ENCODE peak calls at places on chromosomes 4 and X, in five cellular contexts. One of them, this sample, is unnamed.
A peak's percentile ranks its signal among the peaks of the same experiment; 100 is the strongest.

GRCh38 chr4:145320269-145320668 is 139.9 kb upstream of the OTUD4 start:
- DNase-seq in tibial nerve: no peak
- DNase-seq in pons: no peak
- DNase-seq in stimulated activated naive B cell treated with anti-CD40 and anti-IgM and Interleukin-4, amounts not matched to agents 10 μg/mL and 1 μg/mL and 100 μg/mL, for 72 hours: no peak
- DNase-seq in fibroblast of lung: no peak
- DNase-seq in this sample: no peak

GRCh38 chrX:113384628-113385027 is 544.0 kb upstream of the AMOT start:
- DNase-seq in tibial nerve: no peak
- DNase-seq in fibroblast of lung: peak; percentile 52
- DNase-seq in pons: peak; percentile 10
- DNase-seq in stimulated activated naive B cell treated with anti-CD40 and anti-IgM and Interleukin-4, amounts not matched to agents 10 μg/mL and 1 μg/mL and 100 μg/mL, for 72 hours: no peak
- DNase-seq in this sample: peak; percentile 84

GRCh38 chr4:111283066-111283677 is 660.3 kb upstream of the PITX2 start:
- DNase-seq in stimulated activated naive B cell treated with anti-CD40 and anti-IgM and Interleukin-4, amounts not matched to agents 10 μg/mL and 1 μg/mL and 100 μg/mL, for 72 hours: no peak
- DNase-seq in tibial nerve: peak; percentile 20
- DNase-seq in pons: peak; percentile 21
- DNase-seq in fibroblast of lung: peak; percentile 53
- DNase-seq in this sample: no peak

GRCh38 chr4:7842384-7843279 is 97.0 kb downstream of the AFAP1 start:
- DNase-seq in pons: no peak
- DNase-seq in stimulated activated naive B cell treated with anti-CD40 and anti-IgM and Interleukin-4, amounts not matched to agents 10 μg/mL and 1 μg/mL and 100 μg/mL, for 72 hours: no peak
- DNase-seq in tibial nerve: no peak
- DNase-seq in fibroblast of lung: peak; percentile 99
- DNase-seq in this sample: peak; percentile 95

GRCh38 chrX:115038406-115038805 is 21.0 kb upstream of the IL13RA2 start:
- DNase-seq in stimulated activated naive B cell treated with anti-CD40 and anti-IgM and Interleukin-4, amounts not matched to agents 10 μg/mL and 1 μg/mL and 100 μg/mL, for 72 hours: no peak
- DNase-seq in pons: no peak
- DNase-seq in tibial nerve: no peak
- DNase-seq in fibroblast of lung: no peak
- DNase-seq in this sample: no peak

GRCh38 chr4:186255122-186255521 is 10.9 kb upstream of the F11 start:
- DNase-seq in tibial nerve: no peak
- DNase-seq in stimulated activated naive B cell treated with anti-CD40 and anti-IgM and Interleukin-4, amounts not matched to agents 10 μg/mL and 1 μg/mL and 100 μg/mL, for 72 hours: no peak
- DNase-seq in pons: no peak
- DNase-seq in fibroblast of lung: no peak
- DNase-seq in this sample: no peak

GRCh38 chr4:37977471-37978452 is 17.6 kb downstream of the PTTG2 start:
- DNase-seq in fibroblast of lung: peak; percentile 72
- DNase-seq in stimulated activated naive B cell treated with anti-CD40 and anti-IgM and Interleukin-4, amounts not matched to agents 10 μg/mL and 1 μg/mL and 100 μg/mL, for 72 hours: peak; percentile 68
- DNase-seq in tibial nerve: peak; percentile 28
- DNase-seq in pons: peak; percentile 69
- DNase-seq in this sample: peak; percentile 57

GRCh38 chrX:17375631-17376380 is 806 bp downstream of the NHS start:
- DNase-seq in pons: no peak
- DNase-seq in stimulated activated naive B cell treated with anti-CD40 and anti-IgM and Interleukin-4, amounts not matched to agents 10 μg/mL and 1 μg/mL and 100 μg/mL, for 72 hours: no peak
- DNase-seq in tibial nerve: peak; percentile 13
- DNase-seq in fibroblast of lung: peak; percentile 31
- DNase-seq in this sample: peak; percentile 26

GRCh38 chrX:105461013-105461412 is 240.5 kb upstream of the TEX13A start:
- DNase-seq in pons: no peak
- DNase-seq in stimulated activated naive B cell treated with anti-CD40 and anti-IgM and Interleukin-4, amounts not matched to agents 10 μg/mL and 1 μg/mL and 100 μg/mL, for 72 hours: no peak
- DNase-seq in fibroblast of lung: peak; percentile 24
- DNase-seq in tibial nerve: no peak
- DNase-seq in this sample: peak; percentile 46

GRCh38 chr4:121256887-121257426 is 92.8 kb upstream of the TNIP3 start:
- DNase-seq in stimulated activated naive B cell treated with anti-CD40 and anti-IgM and Interleukin-4, amounts not matched to agents 10 μg/mL and 1 μg/mL and 100 μg/mL, for 72 hours: no peak
- DNase-seq in pons: no peak
- DNase-seq in tibial nerve: no peak
- DNase-seq in fibroblast of lung: no peak
- DNase-seq in this sample: no peak

GRCh38 chr4:25533237-25533636 is 122.4 kb upstream of the SLC34A2 start:
- DNase-seq in fibroblast of lung: no peak
- DNase-seq in tibial nerve: no peak
- DNase-seq in pons: no peak
- DNase-seq in stimulated activated naive B cell treated with anti-CD40 and anti-IgM and Interleukin-4, amounts not matched to agents 10 μg/mL and 1 μg/mL and 100 μg/mL, for 72 hours: no peak
- DNase-seq in this sample: no peak

GRCh38 chrX:14948701-14949100 is 75.5 kb downstream of the MOSPD2 start:
- DNase-seq in tibial nerve: no peak
- DNase-seq in fibroblast of lung: no peak
- DNase-seq in stimulated activated naive B cell treated with anti-CD40 and anti-IgM and Interleukin-4, amounts not matched to agents 10 μg/mL and 1 μg/mL and 100 μg/mL, for 72 hours: no peak
- DNase-seq in pons: no peak
- DNase-seq in this sample: no peak

GRCh38 chr4:150261571-150261970 is 183.3 kb downstream of the DCLK2 start:
- DNase-seq in pons: no peak
- DNase-seq in fibroblast of lung: no peak
- DNase-seq in stimulated activated naive B cell treated with anti-CD40 and anti-IgM and Interleukin-4, amounts not matched to agents 10 μg/mL and 1 μg/mL and 100 μg/mL, for 72 hours: no peak
- DNase-seq in tibial nerve: no peak
- DNase-seq in this sample: no peak

GRCh38 chr4:56791316-56791715 is 30.2 kb downstream of the SPINK2 start:
- DNase-seq in pons: no peak
- DNase-seq in stimulated activated naive B cell treated with anti-CD40 and anti-IgM and Interleukin-4, amounts not matched to agents 10 μg/mL and 1 μg/mL and 100 μg/mL, for 72 hours: no peak
- DNase-seq in tibial nerve: no peak
- DNase-seq in fibroblast of lung: no peak
- DNase-seq in this sample: no peak

GRCh38 chr4:87975466-87975865 is at the start of gene SPP1:
- DNase-seq in pons: peak; percentile 95
- DNase-seq in tibial nerve: no peak
- DNase-seq in fibroblast of lung: no peak
- DNase-seq in stimulated activated naive B cell treated with anti-CD40 and anti-IgM and Interleukin-4, amounts not matched to agents 10 μg/mL and 1 μg/mL and 100 μg/mL, for 72 hours: no peak
- DNase-seq in this sample: no peak

GRCh38 chr4:8537041-8537461 is 43.1 kb upstream of the GPR78 start:
- DNase-seq in pons: peak; percentile 28
- DNase-seq in fibroblast of lung: peak; percentile 79
- DNase-seq in tibial nerve: peak; percentile 38
- DNase-seq in stimulated activated naive B cell treated with anti-CD40 and anti-IgM and Interleukin-4, amounts not matched to agents 10 μg/mL and 1 μg/mL and 100 μg/mL, for 72 hours: no peak
- DNase-seq in this sample: peak; percentile 37

GRCh38 chrX:23742174-23742692 is 843 bp downstream of the ACOT9 start:
- DNase-seq in pons: no peak
- DNase-seq in tibial nerve: no peak
- DNase-seq in fibroblast of lung: peak; percentile 82
- DNase-seq in stimulated activated naive B cell treated with anti-CD40 and anti-IgM and Interleukin-4, amounts not matched to agents 10 μg/mL and 1 μg/mL and 100 μg/mL, for 72 hours: no peak
- DNase-seq in this sample: peak; percentile 54

GRCh38 chrX:7570432-7571009 is 272.4 kb upstream of the VCX start:
- DNase-seq in pons: no peak
- DNase-seq in fibroblast of lung: no peak
- DNase-seq in tibial nerve: no peak
- DNase-seq in stimulated activated naive B cell treated with anti-CD40 and anti-IgM and Interleukin-4, amounts not matched to agents 10 μg/mL and 1 μg/mL and 100 μg/mL, for 72 hours: no peak
- DNase-seq in this sample: no peak

GRCh38 chr4:169963998-169964397 is 62.2 kb downstream of the MFAP3L start:
- DNase-seq in tibial nerve: no peak
- DNase-seq in stimulated activated naive B cell treated with anti-CD40 and anti-IgM and Interleukin-4, amounts not matched to agents 10 μg/mL and 1 μg/mL and 100 μg/mL, for 72 hours: no peak
- DNase-seq in fibroblast of lung: no peak
- DNase-seq in pons: no peak
- DNase-seq in this sample: no peak

GRCh38 chr4:97582890-97583289 is 560.4 kb downstream of the STPG2 start:
- DNase-seq in stimulated activated naive B cell treated with anti-CD40 and anti-IgM and Interleukin-4, amounts not matched to agents 10 μg/mL and 1 μg/mL and 100 μg/mL, for 72 hours: no peak
- DNase-seq in fibroblast of lung: no peak
- DNase-seq in tibial nerve: no peak
- DNase-seq in pons: no peak
- DNase-seq in this sample: no peak

GRCh38 chr4:40189997-40190396 is 6.8 kb upstream of the RHOH start:
- DNase-seq in stimulated activated naive B cell treated with anti-CD40 and anti-IgM and Interleukin-4, amounts not matched to agents 10 μg/mL and 1 μg/mL and 100 μg/mL, for 72 hours: no peak
- DNase-seq in fibroblast of lung: peak; percentile 65
- DNase-seq in pons: no peak
- DNase-seq in tibial nerve: no peak
- DNase-seq in this sample: no peak

GRCh38 chr4:40314951-40315350 is 20.2 kb upstream of the CHRNA9 start:
- DNase-seq in fibroblast of lung: peak; percentile 49
- DNase-seq in stimulated activated naive B cell treated with anti-CD40 and anti-IgM and Interleukin-4, amounts not matched to agents 10 μg/mL and 1 μg/mL and 100 μg/mL, for 72 hours: no peak
- DNase-seq in tibial nerve: no peak
- DNase-seq in pons: no peak
- DNase-seq in this sample: peak; percentile 36

GRCh38 chr4:129189630-129190029 is 93.7 kb downstream of the C4orf33 start:
- DNase-seq in tibial nerve: no peak
- DNase-seq in stimulated activated naive B cell treated with anti-CD40 and anti-IgM and Interleukin-4, amounts not matched to agents 10 μg/mL and 1 μg/mL and 100 μg/mL, for 72 hours: no peak
- DNase-seq in pons: no peak
- DNase-seq in fibroblast of lung: no peak
- DNase-seq in this sample: no peak

GRCh38 chrX:66024570-66024969 is 15.3 kb downstream of the VSIG4 start:
- DNase-seq in stimulated activated naive B cell treated with anti-CD40 and anti-IgM and Interleukin-4, amounts not matched to agents 10 μg/mL and 1 μg/mL and 100 μg/mL, for 72 hours: no peak
- DNase-seq in fibroblast of lung: no peak
- DNase-seq in pons: no peak
- DNase-seq in tibial nerve: no peak
- DNase-seq in this sample: no peak

GRCh38 chr4:31375936-31376335 is 655.8 kb downstream of the PCDH7 start:
- DNase-seq in fibroblast of lung: peak; percentile 57
- DNase-seq in pons: no peak
- DNase-seq in stimulated activated naive B cell treated with anti-CD40 and anti-IgM and Interleukin-4, amounts not matched to agents 10 μg/mL and 1 μg/mL and 100 μg/mL, for 72 hours: no peak
- DNase-seq in tibial nerve: no peak
- DNase-seq in this sample: no peak

GRCh38 chr4:140568507-140569306 is at the start of gene UCP1:
- DNase-seq in tibial nerve: no peak
- DNase-seq in stimulated activated naive B cell treated with anti-CD40 and anti-IgM and Interleukin-4, amounts not matched to agents 10 μg/mL and 1 μg/mL and 100 μg/mL, for 72 hours: no peak
- DNase-seq in fibroblast of lung: no peak
- DNase-seq in pons: no peak
- DNase-seq in this sample: no peak

GRCh38 chr4:56641494-56642051 is 39.5 kb downstream of the HOPX start:
- DNase-seq in stimulated activated naive B cell treated with anti-CD40 and anti-IgM and Interleukin-4, amounts not matched to agents 10 μg/mL and 1 μg/mL and 100 μg/mL, for 72 hours: no peak
- DNase-seq in pons: no peak
- DNase-seq in tibial nerve: no peak
- DNase-seq in fibroblast of lung: peak; percentile 89
- DNase-seq in this sample: peak; percentile 94

GRCh38 chr4:111454961-111455360 is 690.3 kb upstream of the FAM241A start:
- DNase-seq in tibial nerve: no peak
- DNase-seq in pons: no peak
- DNase-seq in stimulated activated naive B cell treated with anti-CD40 and anti-IgM and Interleukin-4, amounts not matched to agents 10 μg/mL and 1 μg/mL and 100 μg/mL, for 72 hours: no peak
- DNase-seq in fibroblast of lung: no peak
- DNase-seq in this sample: no peak

GRCh38 chr4:6562931-6563901 is 11.8 kb upstream of the MAN2B2 start:
- DNase-seq in fibroblast of lung: peak; percentile 8
- DNase-seq in stimulated activated naive B cell treated with anti-CD40 and anti-IgM and Interleukin-4, amounts not matched to agents 10 μg/mL and 1 μg/mL and 100 μg/mL, for 72 hours: no peak
- DNase-seq in tibial nerve: no peak
- DNase-seq in pons: no peak
- DNase-seq in this sample: no peak

GRCh38 chr4:57119054-57119651 is 9.0 kb upstream of the IGFBP7 start:
- DNase-seq in fibroblast of lung: peak; percentile 84
- DNase-seq in stimulated activated naive B cell treated with anti-CD40 and anti-IgM and Interleukin-4, amounts not matched to agents 10 μg/mL and 1 μg/mL and 100 μg/mL, for 72 hours: no peak
- DNase-seq in tibial nerve: peak; percentile 37
- DNase-seq in pons: peak; percentile 31
- DNase-seq in this sample: peak; percentile 71

GRCh38 chrX:139826065-139827044 is 106.5 kb downstream of the ATP11C start:
- DNase-seq in pons: peak; percentile 26
- DNase-seq in tibial nerve: no peak
- DNase-seq in stimulated activated naive B cell treated with anti-CD40 and anti-IgM and Interleukin-4, amounts not matched to agents 10 μg/mL and 1 μg/mL and 100 μg/mL, for 72 hours: no peak
- DNase-seq in fibroblast of lung: peak; percentile 52
- DNase-seq in this sample: peak; percentile 39

GRCh38 chr4:3136454-3136853 is 62.0 kb downstream of the HTT start:
- DNase-seq in stimulated activated naive B cell treated with anti-CD40 and anti-IgM and Interleukin-4, amounts not matched to agents 10 μg/mL and 1 μg/mL and 100 μg/mL, for 72 hours: no peak
- DNase-seq in tibial nerve: no peak
- DNase-seq in pons: no peak
- DNase-seq in fibroblast of lung: peak; percentile 42
- DNase-seq in this sample: no peak

GRCh38 chr4:168540865-168541607 is 44.2 kb downstream of the PALLD start:
- DNase-seq in fibroblast of lung: no peak
- DNase-seq in stimulated activated naive B cell treated with anti-CD40 and anti-IgM and Interleukin-4, amounts not matched to agents 10 μg/mL and 1 μg/mL and 100 μg/mL, for 72 hours: no peak
- DNase-seq in tibial nerve: no peak
- DNase-seq in pons: no peak
- DNase-seq in this sample: peak; percentile 57

GRCh38 chr4:48812866-48813265 is 18.0 kb upstream of the OCIAD1 start:
- DNase-seq in tibial nerve: no peak
- DNase-seq in stimulated activated naive B cell treated with anti-CD40 and anti-IgM and Interleukin-4, amounts not matched to agents 10 μg/mL and 1 μg/mL and 100 μg/mL, for 72 hours: no peak
- DNase-seq in fibroblast of lung: no peak
- DNase-seq in pons: no peak
- DNase-seq in this sample: no peak

GRCh38 chr4:1411436-1412375 is 5.5 kb upstream of the NKX1-1 start:
- DNase-seq in tibial nerve: no peak
- DNase-seq in pons: no peak
- DNase-seq in fibroblast of lung: no peak
- DNase-seq in stimulated activated naive B cell treated with anti-CD40 and anti-IgM and Interleukin-4, amounts not matched to agents 10 μg/mL and 1 μg/mL and 100 μg/mL, for 72 hours: no peak
- DNase-seq in this sample: no peak

This sample was measured in HCEC 1CT.